ENCODE peak calls at places on chromosomes 7 and 10, in four cellular contexts. A, B, X and U are unnamed samples.

GRCh38 chr10:20713420-20713819 is 183.7 kb downstream of the NEBL start:
- DNase-seq in A (no peak), B (no peak), X (no peak), U (no peak)

GRCh38 chr10:4241724-4242345 is 456.8 kb upstream of the KLF6 start:
- DNase-seq in A (no peak), B (no peak), X (no peak), U (peak; percentile 94)

GRCh38 chr10:14658331-14659122 is 116.2 kb downstream of the FAM107B start:
- DNase-seq in A (no peak), B (no peak), X (no peak), U (peak; percentile 51)

GRCh38 chr7:140404565-140405080 is 765 bp downstream of the RAB19 start:
- DNase-seq in A (no peak), B (no peak), X (no peak), U (peak; percentile 95)

GRCh38 chr10:110737886-110738634 is 93.9 kb downstream of the RBM20 start:
- DNase-seq in A (no peak), B (no peak), X (no peak), U (no peak)

GRCh38 chr10:76926006-76926405 is 711.6 kb downstream of the KCNMA1 start:
- DNase-seq in A (no peak), B (no peak), X (no peak), U (no peak)

GRCh38 chr7:101817031-101817929 is at the start of gene CUX1:
- DNase-seq in A (no peak), B (peak; percentile 46), X (no peak), U (no peak)

GRCh38 chr10:120457431-120458172 is 575 bp downstream of the PLPP4 start:
- DNase-seq in A (no peak), B (no peak), X (no peak), U (no peak)

GRCh38 chr7:152354061-152354460 is 81.7 kb downstream of the KMT2C start:
- DNase-seq in A (no peak), B (no peak), X (no peak), U (no peak)

GRCh38 chr7:44212018-44212417 is 11.2 kb downstream of the YKT6 start:
- DNase-seq in A (no peak), B (no peak), X (no peak), U (no peak)

GRCh38 chr7:29254663-29255062 is 60.1 kb downstream of the CHN2 start:
- DNase-seq in A (no peak), B (peak; percentile 60), X (no peak), U (no peak)

GRCh38 chr10:88851706-88852105 is at the start of gene ANKRD22:
- DNase-seq in A (no peak), B (no peak), X (no peak), U (peak; percentile 41)

GRCh38 chr10:103479135-103479534 is at the start of gene CALHM3:
- DNase-seq in A (no peak), B (no peak), X (no peak), U (no peak)

GRCh38 chr10:132253092-132253687 is 54.6 kb downstream of the STK32C start:
- DNase-seq in A (no peak), B (no peak), X (no peak), U (no peak)

GRCh38 chr10:17001297-17001744 is 128.3 kb downstream of the CUBN start:
- DNase-seq in A (no peak), B (no peak), X (no peak), U (no peak)

GRCh38 chr10:124403548-124403947 is 15.2 kb downstream of the OAT start:
- DNase-seq in A (peak; percentile 7), B (peak; percentile 89), X (no peak), U (peak; percentile 61)

GRCh38 chr10:23343591-23344225 is 889 bp downstream of the C10orf67 start:
- DNase-seq in A (peak; percentile 65), B (peak; percentile 52), X (no peak), U (no peak)

GRCh38 chr7:100195222-100195621 is 17.5 kb downstream of the STAG3 start:
- DNase-seq in A (no peak), B (no peak), X (no peak), U (no peak)

GRCh38 chr7:78134256-78134655 is 335.7 kb downstream of the PHTF2 start:
- DNase-seq in A (no peak), B (peak; percentile 55), X (no peak), U (no peak)

GRCh38 chr10:12730809-12731519 is 270.5 kb downstream of the CCDC3 start:
- DNase-seq in A (no peak), B (no peak), X (no peak), U (no peak)

GRCh38 chr7:67610897-67611296 is 614.3 kb downstream of the TYW1 start:
- DNase-seq in A (no peak), B (no peak), X (no peak), U (no peak)

GRCh38 chr7:128014864-128015263 is 16.4 kb downstream of the LRRC4 start:
- DNase-seq in A (no peak), B (peak; percentile 65), X (no peak), U (no peak)

GRCh38 chr10:47371629-47372485 is 12.2 kb downstream of the ZNF488 start:
- DNase-seq in A (no peak), B (no peak), X (no peak), U (no peak)